ENCODE peak calls at places on chromosomes 6 and 20, in six cellular contexts. G is heart left ventricle, K is hepatocyte, R is left ventricle myocardium inferior, U is Caco-2, L is GM23248. M is an unnamed sample. For H3K4me1, the result is how much of the 10 kb centered on the place peaks cover.

GRCh38 chr6:160030103-160030502 is 61.2 kb downstream of the IGF2R start:
- DNase-seq in G (peak), K (peak), R (peak), U (peak), L (peak), M (peak)

GRCh38 chr6:152118224-152118623 is 310.7 kb downstream of the ESR1 start:
- DNase-seq in G (no peak), K (no peak), R (no peak), U (no peak), L (no peak), M (no peak)

GRCh38 chr20:325889-326644 is 715 bp downstream of the SOX12 start:
- DNase-seq in G (peak), K (peak), R (peak), U (peak), L (peak), M (peak)

GRCh38 chr6:151494235-151494950 is 576 bp downstream of the CCDC170 start:
- DNase-seq in G (no peak), K (peak), R (peak), U (peak), L (peak), M (peak)

GRCh38 chr20:50029083-50029696 is 46.4 kb downstream of the SNAI1 start:
- DNase-seq in G (no peak), K (no peak), R (no peak), U (no peak), L (no peak), M (peak)

GRCh38 chr6:168088161-168089106 is 9.4 kb upstream of the FRMD1 start:
- DNase-seq in G (peak), K (peak), R (peak), U (peak), L (peak), M (peak)

GRCh38 chr6:87808005-87808757 is 106.1 kb upstream of the AKIRIN2 start:
- DNase-seq in G (no peak), K (no peak), R (no peak), U (no peak), L (peak), M (no peak)

GRCh38 chr6:90131614-90132423 is 164.8 kb downstream of the BACH2 start:
- DNase-seq in G (no peak), K (no peak), R (peak), U (no peak), L (peak), M (no peak)

GRCh38 chr6:134419717-134420116 is 101.8 kb upstream of the SGK1 start:
- DNase-seq in G (no peak), K (no peak), R (no peak), U (no peak), L (peak), M (no peak)

GRCh38 chr6:156977527-156978291 is 200.5 kb downstream of the ARID1B start:
- DNase-seq in G (no peak), K (no peak), R (no peak), U (no peak), L (peak), M (no peak)

GRCh38 chr6:37860226-37860839 is 40.8 kb downstream of the ZFAND3 start:
- DNase-seq in G (no peak), K (peak), R (no peak), U (peak), L (peak), M (no peak)

GRCh38 chr6:38861957-38862401 is 146.9 kb downstream of the DNAH8 start:
- DNase-seq in G (no peak), K (no peak), R (no peak), U (no peak), L (no peak), M (no peak)

GRCh38 chr6:135163440-135163738 is 17.7 kb upstream of the MYB start:
- DNase-seq in G (no peak), K (no peak), R (no peak), U (no peak), L (no peak), M (no peak)

GRCh38 chr6:32086661-32087573 is 22.2 kb downstream of the TNXB start:
- DNase-seq in G (peak), K (no peak), R (no peak), U (no peak), L (peak), M (no peak)

GRCh38 chr6:30075094-30075986 is at the start of gene RNF39:
- DNase-seq in G (peak), K (peak), R (no peak), U (peak), L (peak), M (peak)

GRCh38 chr20:48034754-48035153 is 249.5 kb upstream of the SULF2 start:
- DNase-seq in G (no peak), K (peak), R (no peak), U (no peak), L (no peak), M (no peak)

GRCh38 chr6:163438940-163439335 is 24.4 kb downstream of the QKI start:
- DNase-seq in G (peak), K (peak), R (peak), U (no peak), L (peak), M (peak)

GRCh38 chr6:146885708-146886457 is 287.1 kb downstream of the ADGB start:
- DNase-seq in G (no peak), K (no peak), R (no peak), U (no peak), L (no peak), M (no peak)

GRCh38 chr20:39800548-39800947 is 838.4 kb downstream of the DHX35 start:
- DNase-seq in G (peak), K (no peak), R (peak), U (no peak), L (peak), M (peak)

GRCh38 chr6:143337201-143337949 is 113.1 kb downstream of the ADAT2 start:
- DNase-seq in G (peak), K (peak), R (peak), U (peak), L (no peak), M (no peak)

GRCh38 chr20:49286689-49287551 is 9.1 kb upstream of the ZNFX1 start:
- DNase-seq in G (no peak), K (peak), R (no peak), U (peak), L (peak), M (no peak)

GRCh38 chr6:25027221-25027916 is 91.6 kb upstream of the RIPOR2 start:
- DNase-seq in G (no peak), K (no peak), R (no peak), U (no peak), L (no peak), M (no peak)

GRCh38 chr6:116969211-116969863 is 92.3 kb downstream of the RFX6 start:
- DNase-seq in G (no peak), K (peak), R (no peak), U (peak), L (peak), M (no peak)

GRCh38 chr6:11324453-11325023 is 92.1 kb upstream of the NEDD9 start:
- DNase-seq in G (no peak), K (no peak), R (no peak), U (no peak), L (no peak), M (no peak)

GRCh38 chr20:16501236-16501635 is 72.0 kb downstream of the KIF16B start:
- DNase-seq in G (no peak), K (no peak), R (no peak), U (no peak), L (peak), M (no peak)

GRCh38 chr6:31558631-31559500 is 11.5 kb downstream of the NFKBIL1 start:
- DNase-seq in G (no peak), K (no peak), R (peak), U (no peak), L (peak), M (peak)

GRCh38 chr6:53752856-53753255 is 41.9 kb upstream of the LRRC1 start:
- DNase-seq in G (no peak), K (no peak), R (no peak), U (no peak), L (peak), M (no peak)

GRCh38 chr20:33674294-33675126 is at the start of gene NECAB3:
- DNase-seq in G (peak), K (peak), R (peak), U (peak), L (peak), M (peak)

DNA sequence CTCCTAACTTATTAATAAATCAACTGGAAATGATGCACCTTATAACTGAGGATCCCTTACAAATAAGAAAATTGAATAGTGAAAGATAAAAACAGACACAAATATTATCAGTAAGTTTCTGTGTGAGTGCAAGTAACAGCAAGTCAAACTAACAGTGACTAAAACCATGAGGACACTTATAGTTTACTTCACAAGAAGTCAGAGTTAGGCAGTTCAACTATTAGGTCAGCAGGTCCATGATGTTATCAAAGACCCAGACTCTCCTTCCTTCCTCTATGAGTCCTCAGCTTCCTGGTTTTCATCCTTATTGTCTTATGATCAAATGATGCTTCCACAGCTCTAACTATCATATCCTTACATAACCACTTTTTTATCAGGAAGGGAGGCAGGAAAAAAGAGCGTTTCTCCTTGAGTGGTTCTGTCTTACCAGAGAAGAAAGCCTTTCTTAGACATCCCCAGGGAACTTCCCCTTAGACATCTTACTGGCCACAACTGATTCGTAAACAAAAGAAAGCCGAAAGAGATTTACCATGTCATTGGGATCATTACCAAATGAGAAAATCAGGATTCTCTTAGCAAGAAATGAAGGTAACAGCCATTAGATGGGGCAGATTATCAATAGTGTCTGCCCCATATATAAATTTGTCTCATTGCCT is 114.3 kb upstream of the LRFN2 start:
- DNase-seq in G (no peak), K (no peak), R (no peak), U (no peak), L (no peak), M (no peak)
- H3K4me1 ChIP-seq in G (under half), K (under half), R (under half), U (under half), L (under half), M (under half)

DNA sequence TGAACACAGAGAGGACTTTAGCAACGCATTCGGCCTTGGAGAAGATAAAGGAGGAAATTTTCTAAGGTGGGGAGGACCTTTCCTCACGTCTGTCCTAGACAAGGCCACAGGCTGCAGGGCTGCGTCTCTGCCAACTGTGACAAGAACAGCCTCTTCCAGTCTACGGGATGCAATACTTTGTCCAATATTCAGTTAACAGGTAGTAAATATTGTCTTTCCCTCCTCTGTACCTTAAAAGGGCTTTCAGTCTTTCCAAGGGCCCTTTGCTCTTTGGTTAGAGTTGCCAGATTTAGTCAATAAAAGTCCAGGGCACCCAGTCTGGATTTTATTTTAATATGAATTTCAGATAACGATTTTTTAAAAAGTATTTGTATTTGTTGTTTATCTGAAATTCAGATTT is 78.2 kb downstream of the ELOVL4 start:
- DNase-seq in G (no peak), K (no peak), R (no peak), U (no peak), L (no peak), M (no peak)
- H3K4me1 ChIP-seq in G (under half), K (under half), R (under half), U (under half), L (under half), M (under half)

GRCh38 chr6:166618866-166619761 is 7.9 kb downstream of the RPS6KA2 start:
- DNase-seq in G (no peak), K (no peak), R (no peak), U (no peak), L (peak), M (no peak)
- H3K4me1 ChIP-seq in G (half or more), K (under half), R (half or more), U (under half), L (half or more), M (under half)

GRCh38 chr6:56838016-56838555 is 116.8 kb upstream of the BEND6 start:
- DNase-seq in G (no peak), K (no peak), R (no peak), U (no peak), L (no peak), M (no peak)

GRCh38 chr6:56838965-56839364 is 115.9 kb upstream of the BEND6 start:
- DNase-seq in G (no peak), K (no peak), R (no peak), U (no peak), L (no peak), M (no peak)

GRCh38 chr6:56839533-56840183 is 115.2 kb upstream of the BEND6 start:
- DNase-seq in G (no peak), K (no peak), R (no peak), U (no peak), L (no peak), M (no peak)

GRCh38 chr6:56835612-56836011 is 119.3 kb upstream of the BEND6 start:
- DNase-seq in G (no peak), K (no peak), R (no peak), U (no peak), L (no peak), M (no peak)

GRCh38 chr6:56837322-56837894 is 117.5 kb upstream of the BEND6 start:
- DNase-seq in G (no peak), K (no peak), R (no peak), U (no peak), L (no peak), M (no peak)
- H3K4me1 ChIP-seq in G (under half), K (under half), R (half or more), U (under half), L (half or more), M (under half)

GRCh38 chr6:121649951-121650350 is 214.5 kb downstream of the GJA1 start:
- DNase-seq in G (no peak), K (no peak), R (no peak), U (no peak), L (no peak), M (no peak)

GRCh38 chr6:121652726-121653623 is 217.5 kb downstream of the GJA1 start:
- DNase-seq in G (no peak), K (peak), R (no peak), U (no peak), L (peak), M (no peak)

GRCh38 chr6:121653624-121654008 is 218.2 kb downstream of the GJA1 start:
- DNase-seq in G (no peak), K (no peak), R (no peak), U (no peak), L (no peak), M (peak)

GRCh38 chr6:121652223-121652622 is 216.8 kb downstream of the GJA1 start:
- DNase-seq in G (no peak), K (no peak), R (no peak), U (no peak), L (no peak), M (no peak)

GRCh38 chr6:121651420-121651819 is 216.0 kb downstream of the GJA1 start:
- DNase-seq in G (no peak), K (no peak), R (no peak), U (no peak), L (no peak), M (no peak)
- H3K4me1 ChIP-seq in G (under half), K (under half), R (under half), U (under half), L (under half), M (under half)

GRCh38 chr20:62369508-62370114 is 2.5 kb upstream of the LAMA5 start:
- DNase-seq in G (peak), K (no peak), R (no peak), U (no peak), L (no peak), M (no peak)

GRCh38 chr20:62370115-62370806 is 3.1 kb upstream of the LAMA5 start:
- DNase-seq in G (peak), K (peak), R (no peak), U (no peak), L (peak), M (no peak)

GRCh38 chr20:62372042-62372993 is 5.2 kb upstream of the LAMA5 start:
- DNase-seq in G (peak), K (no peak), R (no peak), U (no peak), L (no peak), M (no peak)

GRCh38 chr20:62370807-62371587 is 3.9 kb upstream of the LAMA5 start:
- DNase-seq in G (peak), K (no peak), R (no peak), U (no peak), L (no peak), M (no peak)

GRCh38 chr20:62371588-62372041 is 4.5 kb upstream of the LAMA5 start:
- DNase-seq in G (peak), K (no peak), R (no peak), U (no peak), L (no peak), M (no peak)
- H3K4me1 ChIP-seq in G (half or more), K (half or more), R (half or more), U (half or more), L (under half), M (under half)

DNA sequence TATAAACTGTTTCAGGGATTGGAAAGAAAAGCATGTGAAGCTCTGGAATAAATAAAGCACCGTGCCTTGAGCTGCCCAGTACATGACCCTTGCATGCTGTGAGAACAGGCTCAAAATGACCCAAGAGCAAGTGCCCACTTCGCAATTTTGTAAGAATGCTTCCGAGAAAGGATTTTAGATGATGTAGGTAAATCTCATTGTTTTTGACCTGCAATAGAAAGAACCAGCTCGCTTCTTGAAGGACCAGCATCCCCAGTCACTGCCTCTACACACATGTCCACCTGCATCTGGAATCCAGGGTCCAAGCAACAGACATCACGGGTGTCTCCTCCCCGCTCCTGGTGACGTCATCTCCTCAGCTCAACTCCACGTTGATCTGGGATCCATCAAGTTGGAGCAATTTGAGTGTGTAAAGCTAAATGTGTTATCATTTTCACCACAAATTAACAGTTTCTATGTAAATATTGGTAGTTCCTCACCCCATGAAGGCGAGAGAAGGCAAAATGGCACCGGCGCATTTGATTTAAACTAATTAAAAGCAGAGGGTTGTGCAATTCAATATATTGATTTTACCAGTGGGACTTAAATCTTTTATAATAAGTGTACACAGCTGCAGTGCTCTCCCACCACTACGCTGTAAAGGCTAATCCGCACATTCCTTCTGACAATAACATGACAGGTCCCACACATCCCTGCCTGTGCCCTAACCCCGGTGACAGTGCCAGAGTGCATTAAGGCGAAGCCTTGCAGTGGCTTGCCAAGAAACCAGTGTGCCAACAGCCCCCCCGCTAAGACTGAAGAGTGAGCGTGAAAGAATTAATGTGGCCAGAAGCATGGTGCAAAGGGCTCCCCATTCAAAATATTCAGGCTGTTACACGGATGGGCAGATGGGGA is 6.1 kb downstream of the BMP7 start:
- DNase-seq in G (no peak), K (no peak), R (no peak), U (no peak), L (no peak), M (peak)
- H3K4me1 ChIP-seq in G (under half), K (half or more), R (under half), U (under half), L (under half), M (under half)

GRCh38 chr6:35735452-35735851 is 1.4 kb upstream of the ARMC12 start:
- DNase-seq in G (no peak), K (no peak), R (no peak), U (no peak), L (no peak), M (no peak)

GRCh38 chr6:35731414-35731735 is 5.5 kb upstream of the ARMC12 start:
- DNase-seq in G (peak), K (peak), R (peak), U (peak), L (peak), M (peak)

GRCh38 chr6:35730745-35731413 is 6.0 kb upstream of the ARMC12 start:
- DNase-seq in G (no peak), K (no peak), R (no peak), U (no peak), L (no peak), M (no peak)

GRCh38 chr6:35731736-35732532 is 4.9 kb upstream of the ARMC12 start:
- DNase-seq in G (peak), K (peak), R (peak), U (peak), L (peak), M (peak)

DNA sequence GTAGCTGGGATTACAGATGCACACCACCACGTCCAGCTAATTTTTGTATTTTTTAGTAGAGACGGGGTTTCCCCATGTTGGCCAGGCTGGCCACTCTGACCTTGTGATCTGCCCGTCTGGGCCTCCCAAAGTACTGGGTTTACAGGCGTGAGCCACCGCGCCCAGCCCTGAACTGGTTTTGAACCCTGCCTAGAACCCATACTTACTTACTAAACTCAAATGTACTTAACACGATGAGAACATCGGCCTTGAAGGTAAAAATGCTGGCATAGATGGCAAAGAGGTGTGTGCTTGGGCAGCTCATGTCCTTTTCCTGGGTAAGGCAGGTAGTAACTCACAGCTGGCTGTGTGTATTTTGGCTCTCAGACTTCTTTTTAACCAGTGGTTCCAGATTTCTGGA is 3.2 kb upstream of the ARMC12 start:
- DNase-seq in G (no peak), K (no peak), R (no peak), U (no peak), L (no peak), M (no peak)
- H3K4me1 ChIP-seq in G (under half), K (under half), R (half or more), U (under half), L (under half), M (under half)

M was measured in kidney.